ENCODE peak calls at places on chromosomes 6 and 20, in eight cellular contexts. Z is T1000; W is SHP77; I is germinal center; G is CD4-positive, alpha-beta T cell; L is activated CD4-positive, alpha-beta T cell treated with anti-CD3 and anti-CD28 coated beads, Interleukin-2, amount 50 U/mL, for 24 hours; V is activated T-cell treated with anti-CD3 and anti-CD28 coated beads for 1 hour; N is amygdala. T is an unnamed sample.

GRCh38 chr6:20291764-20292227 is 79.5 kb upstream of the MBOAT1 start:
- DNase-seq in Z (peak; percentile 68), W (peak; percentile 68), I (peak; percentile 42), G (peak; percentile 67), L (peak; percentile 78), V (peak; percentile 67), N (peak; percentile 59), T (peak; percentile 75)

GRCh38 chr6:21885532-21886089 is 292.1 kb downstream of the SOX4 start:
- DNase-seq in Z (peak; percentile 63), W (no peak), I (no peak), G (no peak), L (no peak), V (no peak), N (no peak), T (no peak)

GRCh38 chr6:147900191-147900830 is 391.8 kb downstream of the SAMD5 start:
- DNase-seq in Z (no peak), W (no peak), I (no peak), G (no peak), L (no peak), V (no peak), N (no peak), T (no peak)

GRCh38 chr20:48906221-48906877 is 15.2 kb upstream of the ARFGEF2 start:
- DNase-seq in Z (no peak), W (no peak), I (no peak), G (no peak), L (no peak), V (no peak), N (no peak), T (no peak)

GRCh38 chr6:67047996-67048395 is 1341.0 kb upstream of the EYS start:
- DNase-seq in Z (no peak), W (no peak), I (no peak), G (no peak), L (no peak), V (no peak), N (no peak), T (no peak)

GRCh38 chr6:16331328-16332174 is 93.2 kb downstream of the GMPR start:
- DNase-seq in Z (no peak), W (peak; percentile 52), I (peak; percentile 87), G (peak; percentile 59), L (peak; percentile 57), V (peak; percentile 60), N (peak; percentile 65), T (peak; percentile 71)

GRCh38 chr6:32086661-32087573 is 22.2 kb downstream of the TNXB start:
- DNase-seq in Z (peak; percentile 51), W (no peak), I (no peak), G (no peak), L (no peak), V (no peak), N (no peak), T (peak; percentile 27)

GRCh38 chr6:155645328-155645727 is 189.7 kb upstream of the NOX3 start:
- DNase-seq in Z (no peak), W (no peak), I (no peak), G (no peak), L (no peak), V (no peak), N (no peak), T (no peak)

GRCh38 chr6:146593978-146594377 is 4.8 kb upstream of the ADGB start:
- DNase-seq in Z (no peak), W (no peak), I (no peak), G (no peak), L (no peak), V (no peak), N (no peak), T (no peak)

GRCh38 chr6:32960563-32960962 is 7.7 kb upstream of the HLA-DMA start:
- DNase-seq in Z (no peak), W (no peak), I (no peak), G (no peak), L (no peak), V (no peak), N (no peak), T (no peak)

GRCh38 chr6:134217516-134218140 is 100.3 kb downstream of the SGK1 start:
- DNase-seq in Z (no peak), W (no peak), I (no peak), G (no peak), L (no peak), V (no peak), N (no peak), T (no peak)

GRCh38 chr20:63943007-63943807 is 13.0 kb downstream of the UCKL1 start:
- DNase-seq in Z (no peak), W (no peak), I (no peak), G (no peak), L (no peak), V (no peak), N (no peak), T (no peak)

GRCh38 chr6:89952361-89952680 is 58.1 kb downstream of the GJA10 start:
- DNase-seq in Z (no peak), W (no peak), I (no peak), G (no peak), L (no peak), V (no peak), N (no peak), T (no peak)

GRCh38 chr20:25338112-25339023 is 52.3 kb downstream of the ABHD12 start:
- DNase-seq in Z (no peak), W (no peak), I (no peak), G (no peak), L (no peak), V (no peak), N (no peak), T (peak; percentile 87)

GRCh38 chr6:28433119-28433518 is 10.2 kb downstream of the ZSCAN23 start:
- DNase-seq in Z (no peak), W (no peak), I (no peak), G (no peak), L (no peak), V (no peak), N (no peak), T (no peak)

GRCh38 chr6:111162504-111162903 is 75.2 kb downstream of the SLC16A10 start:
- DNase-seq in Z (no peak), W (no peak), I (no peak), G (no peak), L (no peak), V (no peak), N (no peak), T (no peak)

GRCh38 chr6:147390909-147391536 is 117.5 kb upstream of the SAMD5 start:
- DNase-seq in Z (no peak), W (no peak), I (no peak), G (no peak), L (no peak), V (no peak), N (no peak), T (peak; percentile 27)

GRCh38 chr6:106796754-106797153 is 167.4 kb downstream of the QRSL1 start:
- DNase-seq in Z (no peak), W (no peak), I (no peak), G (no peak), L (no peak), V (no peak), N (no peak), T (no peak)

GRCh38 chr20:3213226-3213625 is 3.9 kb downstream of the ITPA start:
- DNase-seq in Z (no peak), W (no peak), I (no peak), G (no peak), L (no peak), V (no peak), N (no peak), T (no peak)

GRCh38 chr6:113819169-113819830 is 37.8 kb upstream of the MARCKS start:
- DNase-seq in Z (no peak), W (no peak), I (no peak), G (no peak), L (no peak), V (no peak), N (no peak), T (no peak)

GRCh38 chr6:12592634-12593033 is 123.9 kb upstream of the PHACTR1 start:
- DNase-seq in Z (no peak), W (no peak), I (no peak), G (no peak), L (no peak), V (no peak), N (no peak), T (no peak)

GRCh38 chr6:97240222-97240621 is 42.8 kb downstream of the MMS22L start:
- DNase-seq in Z (no peak), W (no peak), I (no peak), G (no peak), L (no peak), V (no peak), N (no peak), T (no peak)

GRCh38 chr6:158619922-158620801 is 24.4 kb downstream of the DYNLT1 start:
- DNase-seq in Z (no peak), W (no peak), I (no peak), G (no peak), L (no peak), V (no peak), N (no peak), T (no peak)

GRCh38 chr6:4813055-4813454 is 36.9 kb downstream of the CDYL start:
- DNase-seq in Z (no peak), W (no peak), I (no peak), G (no peak), L (no peak), V (no peak), N (no peak), T (no peak)

GRCh38 chr20:53737404-53738038 is 143.9 kb upstream of the ZNF217 start:
- DNase-seq in Z (no peak), W (no peak), I (no peak), G (no peak), L (no peak), V (no peak), N (no peak), T (no peak)

GRCh38 chr6:158661156-158661555 is 11.3 kb downstream of the SYTL3 start:
- DNase-seq in Z (no peak), W (peak; percentile 9), I (no peak), G (no peak), L (no peak), V (no peak), N (no peak), T (no peak)

GRCh38 chr6:87789900-87790290 is 87.9 kb upstream of the AKIRIN2 start:
- DNase-seq in Z (no peak), W (no peak), I (no peak), G (no peak), L (no peak), V (no peak), N (no peak), T (no peak)

GRCh38 chr6:166853371-166854325 is 102.7 kb downstream of the RNASET2 start:
- DNase-seq in Z (no peak), W (no peak), I (no peak), G (no peak), L (no peak), V (no peak), N (no peak), T (no peak)

GRCh38 chr6:170111816-170112582 is 178.9 kb downstream of the DLL1 start:
- DNase-seq in Z (no peak), W (no peak), I (no peak), G (no peak), L (no peak), V (no peak), N (no peak), T (no peak)

GRCh38 chr6:5234869-5235268 is 25.9 kb downstream of the LYRM4 start:
- DNase-seq in Z (no peak), W (no peak), I (no peak), G (no peak), L (no peak), V (no peak), N (no peak), T (no peak)

GRCh38 chr6:104306206-104306605 is 553.5 kb downstream of the HACE1 start:
- DNase-seq in Z (peak; percentile 0), W (no peak), I (no peak), G (no peak), L (no peak), V (no peak), N (no peak), T (no peak)

GRCh38 chr6:36962874-36963273 is 8.3 kb downstream of the PI16 start:
- DNase-seq in Z (no peak), W (no peak), I (peak; percentile 91), G (peak; percentile 72), L (peak; percentile 63), V (peak; percentile 64), N (peak; percentile 28), T (no peak)

GRCh38 chr20:1427457-1428054 is 34.7 kb upstream of the FKBP1A start:
- DNase-seq in Z (no peak), W (peak; percentile 26), I (no peak), G (no peak), L (no peak), V (no peak), N (no peak), T (peak; percentile 25)

GRCh38 chr20:31652917-31653385 is 15.2 kb downstream of the COX4I2 start:
- DNase-seq in Z (no peak), W (no peak), I (no peak), G (no peak), L (no peak), V (no peak), N (no peak), T (no peak)

T was measured in HepG2.